ENCODE peak calls at places on chromosomes 7 and 10, in four cellular contexts. L, Y, M and U are unnamed samples.

GRCh38 chr10:132786529-132787252 is 744 bp upstream of the NKX6-2 start:
- DNase-seq in L (no peak), Y (no peak), M (no peak), U (no peak)

GRCh38 chr10:104581884-104582603 is 59.0 kb upstream of the SORCS3 start:
- DNase-seq in L (peak), Y (peak), M (no peak), U (no peak)

GRCh38 chr7:81527651-81528050 is 242.2 kb downstream of the HGF start:
- DNase-seq in L (no peak), Y (no peak), M (no peak), U (no peak)

GRCh38 chr10:116088985-116089384 is 184.0 kb downstream of the GFRA1 start:
- DNase-seq in L (no peak), Y (no peak), M (no peak), U (no peak)

GRCh38 chr7:124246262-124246863 is 213.5 kb upstream of the TMEM229A start:
- DNase-seq in L (peak), Y (peak), M (no peak), U (no peak)

GRCh38 chr7:1466524-1467271 is 7.4 kb upstream of the MICALL2 start:
- DNase-seq in L (no peak), Y (peak), M (peak), U (peak)

GRCh38 chr10:106436123-106436740 is 728.3 kb downstream of the SORCS1 start:
- DNase-seq in L (peak), Y (peak), M (no peak), U (no peak)

GRCh38 chr7:8913687-8914086 is 480.3 kb downstream of the NXPH1 start:
- DNase-seq in L (no peak), Y (no peak), M (no peak), U (no peak)

GRCh38 chr7:128236924-128237586 is 4.0 kb upstream of the LEP start:
- DNase-seq in L (peak), Y (peak), M (no peak), U (no peak)

GRCh38 chr10:86900955-86901354 is 56.5 kb downstream of the MMRN2 start:
- DNase-seq in L (no peak), Y (peak), M (no peak), U (no peak)

GRCh38 chr10:54880943-54881342 is 79.9 kb upstream of the PCDH15 start:
- DNase-seq in L (no peak), Y (no peak), M (no peak), U (no peak)

GRCh38 chr7:121908042-121908441 is 35.1 kb downstream of the PTPRZ1 start:
- DNase-seq in L (no peak), Y (no peak), M (no peak), U (no peak)

GRCh38 chr10:31749293-31749692 is 179.3 kb downstream of the ARHGAP12 start:
- DNase-seq in L (no peak), Y (peak), M (no peak), U (peak)

GRCh38 chr7:52862321-52862720 is 173.1 kb upstream of the POM121L12 start:
- DNase-seq in L (no peak), Y (no peak), M (no peak), U (no peak)

GRCh38 chr7:98802088-98802780 is 67.6 kb downstream of the TMEM130 start:
- DNase-seq in L (peak), Y (peak), M (peak), U (peak)

GRCh38 chr10:80461208-80462183 is 7.4 kb downstream of the TSPAN14 start:
- DNase-seq in L (no peak), Y (no peak), M (no peak), U (no peak)

GRCh38 chr7:3482147-3482921 is 181.3 kb downstream of the SDK1 start:
- DNase-seq in L (peak), Y (peak), M (peak), U (peak)

GRCh38 chr7:22433710-22434460 is 66.1 kb downstream of the STEAP1B start:
- DNase-seq in L (peak), Y (peak), M (peak), U (no peak)

GRCh38 chr7:69531050-69531449 is 67.2 kb upstream of the AUTS2 start:
- DNase-seq in L (no peak), Y (no peak), M (no peak), U (no peak)

GRCh38 chr10:97400665-97401454 is at the start of gene RRP12:
- DNase-seq in L (peak), Y (peak), M (peak), U (peak)

GRCh38 chr10:101959349-101959916 is 96.5 kb downstream of the ARMH3 start:
- DNase-seq in L (no peak), Y (no peak), M (no peak), U (no peak)

GRCh38 chr7:87885018-87885417 is 8.7 kb downstream of the DBF4 start:
- DNase-seq in L (no peak), Y (no peak), M (no peak), U (no peak)

GRCh38 chr7:87882538-87882937 is 6.2 kb downstream of the DBF4 start:
- DNase-seq in L (no peak), Y (no peak), M (no peak), U (no peak)

DNA sequence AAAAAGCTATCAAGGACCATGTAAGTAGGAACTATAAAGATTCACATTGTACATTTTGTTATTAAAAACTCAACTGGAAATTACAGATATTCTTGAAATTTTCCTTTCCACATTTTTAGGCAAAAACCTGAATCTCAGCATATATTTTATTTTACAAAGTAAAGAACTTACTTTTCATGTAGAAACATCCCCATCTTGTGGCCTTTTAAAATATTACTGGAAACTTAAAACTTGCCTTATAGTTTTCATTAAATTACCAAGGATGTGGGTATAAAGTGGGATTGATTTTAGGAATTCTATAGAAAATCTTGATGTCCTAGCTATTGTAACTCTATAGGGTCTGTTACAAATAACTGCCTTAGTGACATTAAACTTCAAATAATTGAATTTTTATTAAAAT is 10.6 kb downstream of the DBF4 start:
- DNase-seq in L (peak), Y (peak), M (no peak), U (no peak)
- TF ChIP-seq CTCF in L (peak), Y (peak), M (peak), U (peak)

GRCh38 chr10:22550732-22551131 is 163.6 kb downstream of the PIP4K2A start:
- DNase-seq in L (no peak), Y (peak), M (peak), U (peak)
- TF ChIP-seq CTCF in L (peak), Y (peak), M (peak), U (peak)

GRCh38 chr10:11263039-11263345 is 245.3 kb downstream of the CELF2 start:
- DNase-seq in L (no peak), Y (no peak), M (no peak), U (no peak)

GRCh38 chr10:11261143-11261542 is 243.5 kb downstream of the CELF2 start:
- DNase-seq in L (no peak), Y (no peak), M (no peak), U (no peak)

GRCh38 chr10:11261687-11262086 is 244.0 kb downstream of the CELF2 start:
- DNase-seq in L (no peak), Y (no peak), M (no peak), U (no peak)

GRCh38 chr10:11263767-11264166 is 246.1 kb downstream of the CELF2 start:
- DNase-seq in L (no peak), Y (no peak), M (no peak), U (no peak)

DNA sequence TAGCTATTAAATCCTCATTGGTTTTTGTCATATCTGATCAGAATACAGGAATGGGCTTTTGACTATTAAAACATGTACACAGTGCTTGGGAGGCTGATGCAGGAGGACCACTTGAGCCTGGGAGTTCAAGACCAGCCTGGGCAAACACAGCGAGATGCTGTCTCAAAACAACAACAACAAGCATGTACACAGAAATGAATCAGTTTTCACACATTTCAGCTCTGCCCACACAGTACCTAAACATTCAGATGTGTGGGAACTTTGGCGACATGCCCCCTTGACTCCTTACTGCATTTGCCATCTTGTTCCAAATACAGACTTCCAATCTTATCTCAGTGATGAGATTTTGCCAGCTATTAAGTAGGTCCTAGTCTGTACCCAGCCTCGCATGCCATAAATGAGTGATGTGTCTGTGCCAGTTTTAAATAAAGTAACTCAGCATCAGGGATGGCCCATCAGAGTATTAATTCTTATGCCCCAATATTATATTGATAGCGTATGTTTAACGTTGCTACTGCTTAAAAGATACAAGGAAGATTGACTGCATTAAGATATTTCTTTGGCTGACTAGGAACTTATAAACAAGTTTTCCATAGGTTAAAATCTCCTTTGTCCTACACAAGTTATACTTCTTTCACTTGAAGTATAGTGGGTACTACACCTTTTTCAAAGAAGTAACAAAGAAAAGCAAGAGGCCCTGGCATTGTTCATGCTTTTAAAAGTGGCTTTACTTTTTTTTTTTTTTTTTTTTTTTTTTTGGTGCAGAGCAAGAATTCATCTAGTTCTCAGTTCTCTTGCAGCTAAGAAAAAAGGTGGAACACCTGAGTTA is 244.8 kb downstream of the CELF2 start:
- DNase-seq in L (no peak), Y (no peak), M (no peak), U (no peak)
- TF ChIP-seq CTCF in L (no peak), Y (no peak), M (no peak), U (no peak)

DNA sequence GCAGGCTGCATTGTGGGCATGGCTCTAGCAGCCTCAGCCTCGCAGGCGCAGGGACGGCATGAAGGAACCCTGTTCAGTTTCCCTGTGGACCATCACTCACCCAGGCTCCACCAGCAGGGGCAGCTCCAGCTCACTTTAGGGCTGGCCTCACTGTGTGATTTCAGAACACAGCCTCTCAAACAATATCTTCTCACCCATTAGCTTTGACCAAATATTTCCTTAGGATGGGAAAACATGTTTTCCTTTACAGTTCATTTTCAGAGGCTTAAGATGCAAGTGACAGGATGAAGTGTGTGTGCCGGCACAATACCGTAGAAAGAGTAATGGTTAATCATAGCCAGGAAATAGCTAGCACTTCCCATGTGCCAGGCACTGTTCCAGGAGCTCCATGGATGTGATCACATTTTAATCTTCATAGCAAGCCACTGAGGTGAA is 58.2 kb downstream of the LANCL2 start:
- DNase-seq in L (no peak), Y (peak), M (no peak), U (no peak)
- TF ChIP-seq CTCF in L (no peak), Y (peak), M (peak), U (peak)

GRCh38 chr10:64076322-64076940 is 555.2 kb downstream of the REEP3 start:
- DNase-seq in L (no peak), Y (no peak), M (no peak), U (no peak)
- TF ChIP-seq CTCF in L (no peak), Y (no peak), M (peak), U (no peak)